ENCODE peak calls at places on chromosome 13, in five cellular contexts. A is aorta, I is endodermal cell, D is transverse colon, R is PC-3. V is an unnamed sample. For H3K4me1 and H3K9me3, the result is how much of the 10 kb centered on the place peaks cover.

GRCh38 chr13:110479215-110479545 is 82.3 kb downstream of the RAB20 start:
- DNase-seq in I (no peak), R (no peak), D (no peak), A (no peak), V (no peak)

GRCh38 chr13:90838561-90838960 is 508.9 kb upstream of the MIR17HG start:
- DNase-seq in I (no peak), R (peak), A (no peak), D (no peak), V (no peak)

GRCh38 chr13:26423634-26424033 is 133.8 kb upstream of the WASF3 start:
- DNase-seq in D (peak), R (no peak), A (peak), I (no peak), V (no peak)

GRCh38 chr13:28819748-28820098 is 416 bp upstream of the MTUS2 start:
- DNase-seq in I (peak), A (peak), D (peak), R (peak), V (peak)

GRCh38 chr13:28640861-28641599 is 17.9 kb upstream of the POMP start:
- DNase-seq in R (no peak), A (no peak), D (no peak), I (no peak), V (no peak)

GRCh38 chr13:109938255-109938936 is 152.0 kb upstream of the IRS2 start:
- DNase-seq in D (no peak), I (no peak), R (peak), A (no peak), V (no peak)

GRCh38 chr13:100514788-100515409 is 73.7 kb downstream of the GGACT start:
- DNase-seq in I (peak), A (peak), D (peak), R (peak), V (peak)

GRCh38 chr13:29156136-29156535 is 336.0 kb downstream of the MTUS2 start:
- DNase-seq in R (no peak), I (no peak), D (no peak), A (no peak), V (no peak)

GRCh38 chr13:59962343-59962742 is 201.4 kb downstream of the DIAPH3 start:
- DNase-seq in D (no peak), A (no peak), I (peak), R (no peak), V (no peak)

GRCh38 chr13:99847318-99847750 is 124.2 kb downstream of the ZIC5 start:
- DNase-seq in A (no peak), I (no peak), R (no peak), D (no peak), V (no peak)

GRCh38 chr13:51935326-51936171 is 73.8 kb downstream of the CCDC70 start:
- DNase-seq in A (no peak), D (peak), R (peak), I (peak), V (peak)

GRCh38 chr13:110015253-110015652 is 228.9 kb upstream of the IRS2 start:
- DNase-seq in I (no peak), R (peak), D (no peak), A (no peak), V (no peak)

GRCh38 chr13:78401833-78402232 is 201.5 kb downstream of the POU4F1 start:
- DNase-seq in A (no peak), R (no peak), I (no peak), D (no peak), V (no peak)

GRCh38 chr13:45851171-45851889 is at the start of gene SIAH3:
- DNase-seq in A (no peak), I (peak), D (no peak), R (no peak), V (no peak)
- H3K4me3 ChIP-seq in A (no peak), I (peak), D (no peak), R (no peak), V (no peak)

DNA sequence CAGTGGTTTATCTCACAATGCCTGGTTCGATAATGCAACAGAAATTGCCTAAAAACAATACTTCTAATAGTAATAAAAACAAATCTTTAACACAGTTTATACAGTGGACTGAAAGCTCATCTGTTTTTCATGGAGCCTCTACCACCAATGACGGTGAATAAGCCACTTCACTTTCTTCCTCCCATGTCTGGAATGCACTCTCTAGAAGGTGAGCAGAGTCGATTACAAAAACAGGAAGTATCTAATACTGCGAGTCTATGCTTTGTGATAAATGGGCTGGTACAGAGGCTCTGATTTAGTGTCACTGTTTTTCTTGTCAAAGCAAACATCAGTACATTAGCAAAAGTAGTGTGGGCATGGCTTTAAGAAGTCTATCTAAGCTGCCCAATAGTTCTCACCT is 1348.6 kb upstream of the SLC10A2 start:
- DNase-seq in A (no peak), I (no peak), R (no peak), D (no peak), V (no peak)
- H3K4me1 ChIP-seq in A (under half), I (under half), R (under half), D (under half), V (under half)

DNA sequence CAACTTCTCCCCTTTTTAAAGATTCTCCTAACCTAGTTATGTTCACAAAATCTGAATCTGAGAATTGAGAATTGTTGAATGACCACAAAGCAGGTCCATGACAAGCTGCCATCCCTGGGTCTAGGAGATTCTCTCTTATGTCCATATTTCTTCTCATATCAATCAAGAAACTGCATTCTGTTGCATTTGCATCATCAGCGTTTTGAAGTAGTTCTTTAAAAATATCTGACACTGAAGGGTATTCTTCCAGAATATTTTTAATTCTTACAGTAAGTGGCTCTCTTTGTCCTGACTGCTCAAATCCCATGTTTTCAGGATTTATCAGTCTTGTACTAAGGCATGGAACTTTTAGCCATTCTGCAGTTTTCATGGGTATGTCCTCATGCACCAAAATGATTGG is 94.3 kb downstream of the SACS start:
- DNase-seq in I (no peak), R (no peak), A (no peak), D (no peak), V (no peak)
- H3K9me3 ChIP-seq in I (half or more), R (under half), A (under half), D (under half), V (under half)

GRCh38 chr13:20968745-20969144 is 66.2 kb upstream of the XPO4 start:
- DNase-seq in I (no peak), A (no peak), R (no peak), D (no peak), V (no peak)

GRCh38 chr13:20967340-20967739 is 64.8 kb upstream of the XPO4 start:
- DNase-seq in D (no peak), A (no peak), R (no peak), I (no peak), V (no peak)

GRCh38 chr13:20972731-20973130 is 70.2 kb upstream of the XPO4 start:
- DNase-seq in A (no peak), R (no peak), D (no peak), I (no peak), V (no peak)

GRCh38 chr13:20964904-20965303 is 62.4 kb upstream of the XPO4 start:
- DNase-seq in D (no peak), I (no peak), A (no peak), R (no peak), V (no peak)

GRCh38 chr13:20969182-20969581 is 66.6 kb upstream of the XPO4 start:
- DNase-seq in A (no peak), D (no peak), R (peak), I (no peak), V (no peak)
- H3K4me3 ChIP-seq in A (no peak), D (no peak), R (no peak), I (no peak), V (no peak)

GRCh38 chr13:49781791-49782190 is 10.7 kb downstream of the KPNA3 start:
- DNase-seq in I (no peak), A (no peak), D (no peak), R (no peak), V (no peak)
- H3K4me1 ChIP-seq in I (under half), A (under half), D (under half), R (under half), V (under half)

V was measured in HAP-1.